ENCODE peak calls at places on chromosome 6, in four cellular contexts. One of them, this sample, is unnamed.

GRCh38 chr6:32196682-32197616 is 4.5 kb upstream of the GPSM3 start:
- DNase-seq in NCI-H1092 treated with DMSO at 0.1 percent for 48 hours: no peak
- DNase-seq in progenitor cell of endocrine pancreas: no peak
- DNase-seq in HFF-Myc: no peak
- DNase-seq in this sample: peak; percentile 63

GRCh38 chr6:105111871-105112270 is 67.9 kb downstream of the POPDC3 start:
- DNase-seq in NCI-H1092 treated with DMSO at 0.1 percent for 48 hours: no peak
- DNase-seq in progenitor cell of endocrine pancreas: no peak
- DNase-seq in HFF-Myc: no peak
- DNase-seq in this sample: no peak

GRCh38 chr6:16503919-16504554 is 257.2 kb downstream of the ATXN1 start:
- DNase-seq in NCI-H1092 treated with DMSO at 0.1 percent for 48 hours: no peak
- DNase-seq in progenitor cell of endocrine pancreas: no peak
- DNase-seq in HFF-Myc: no peak
- DNase-seq in this sample: no peak

GRCh38 chr6:51865176-51865575 is 222.2 kb downstream of the PKHD1 start:
- DNase-seq in NCI-H1092 treated with DMSO at 0.1 percent for 48 hours: no peak
- DNase-seq in progenitor cell of endocrine pancreas: no peak
- DNase-seq in HFF-Myc: no peak
- DNase-seq in this sample: no peak

GRCh38 chr6:115896538-115897129 is 164.1 kb downstream of the FRK start:
- DNase-seq in NCI-H1092 treated with DMSO at 0.1 percent for 48 hours: no peak
- DNase-seq in progenitor cell of endocrine pancreas: no peak
- DNase-seq in HFF-Myc: peak; percentile 31
- DNase-seq in this sample: peak; percentile 21

GRCh38 chr6:165774903-165775608 is 112.0 kb upstream of the PDE10A start:
- DNase-seq in NCI-H1092 treated with DMSO at 0.1 percent for 48 hours: peak; percentile 99
- DNase-seq in progenitor cell of endocrine pancreas: no peak
- DNase-seq in HFF-Myc: no peak
- DNase-seq in this sample: no peak

GRCh38 chr6:26240157-26240980 is 124.6 kb upstream of the BTN3A2 start:
- DNase-seq in NCI-H1092 treated with DMSO at 0.1 percent for 48 hours: no peak
- DNase-seq in progenitor cell of endocrine pancreas: no peak
- DNase-seq in HFF-Myc: peak; percentile 95
- DNase-seq in this sample: peak; percentile 76

GRCh38 chr6:98839788-98840361 is 5.5 kb downstream of the POU3F2 start:
- DNase-seq in NCI-H1092 treated with DMSO at 0.1 percent for 48 hours: peak; percentile 17
- DNase-seq in progenitor cell of endocrine pancreas: no peak
- DNase-seq in HFF-Myc: no peak
- DNase-seq in this sample: no peak

GRCh38 chr6:152233547-152234320 is 403.4 kb downstream of the SYNE1 start:
- DNase-seq in NCI-H1092 treated with DMSO at 0.1 percent for 48 hours: no peak
- DNase-seq in progenitor cell of endocrine pancreas: no peak
- DNase-seq in HFF-Myc: no peak
- DNase-seq in this sample: no peak

GRCh38 chr6:148760568-148761531 is 14.0 kb downstream of the UST start:
- DNase-seq in NCI-H1092 treated with DMSO at 0.1 percent for 48 hours: peak; percentile 14
- DNase-seq in progenitor cell of endocrine pancreas: no peak
- DNase-seq in HFF-Myc: no peak
- DNase-seq in this sample: peak; percentile 61

GRCh38 chr6:135428078-135428477 is 69.5 kb downstream of the AHI1 start:
- DNase-seq in NCI-H1092 treated with DMSO at 0.1 percent for 48 hours: no peak
- DNase-seq in progenitor cell of endocrine pancreas: no peak
- DNase-seq in HFF-Myc: no peak
- DNase-seq in this sample: no peak

GRCh38 chr6:137086031-137086430 is 41.3 kb upstream of the IL20RA start:
- DNase-seq in NCI-H1092 treated with DMSO at 0.1 percent for 48 hours: no peak
- DNase-seq in progenitor cell of endocrine pancreas: no peak
- DNase-seq in HFF-Myc: no peak
- DNase-seq in this sample: no peak

GRCh38 chr6:151391471-151392428 is at the start of gene ZBTB2:
- DNase-seq in NCI-H1092 treated with DMSO at 0.1 percent for 48 hours: peak; percentile 53
- DNase-seq in progenitor cell of endocrine pancreas: peak; percentile 59
- DNase-seq in HFF-Myc: peak; percentile 80
- DNase-seq in this sample: peak; percentile 76

GRCh38 chr6:158642097-158642601 is 2.4 kb downstream of the DYNLT1 start:
- DNase-seq in NCI-H1092 treated with DMSO at 0.1 percent for 48 hours: no peak
- DNase-seq in progenitor cell of endocrine pancreas: no peak
- DNase-seq in HFF-Myc: no peak
- DNase-seq in this sample: no peak

GRCh38 chr6:1348675-1349074 is 36.8 kb downstream of the FOXQ1 start:
- DNase-seq in NCI-H1092 treated with DMSO at 0.1 percent for 48 hours: no peak
- DNase-seq in progenitor cell of endocrine pancreas: no peak
- DNase-seq in HFF-Myc: no peak
- DNase-seq in this sample: no peak

GRCh38 chr6:65760285-65760684 is 53.3 kb upstream of the EYS start:
- DNase-seq in NCI-H1092 treated with DMSO at 0.1 percent for 48 hours: no peak
- DNase-seq in progenitor cell of endocrine pancreas: no peak
- DNase-seq in HFF-Myc: no peak
- DNase-seq in this sample: no peak

GRCh38 chr6:106324726-106325335 is 729 bp downstream of the ATG5 start:
- DNase-seq in NCI-H1092 treated with DMSO at 0.1 percent for 48 hours: no peak
- DNase-seq in progenitor cell of endocrine pancreas: no peak
- DNase-seq in HFF-Myc: no peak
- DNase-seq in this sample: no peak

GRCh38 chr6:123745877-123746276 is 57.8 kb upstream of the NKAIN2 start:
- DNase-seq in NCI-H1092 treated with DMSO at 0.1 percent for 48 hours: no peak
- DNase-seq in progenitor cell of endocrine pancreas: no peak
- DNase-seq in HFF-Myc: no peak
- DNase-seq in this sample: no peak

GRCh38 chr6:152094992-152095592 is 287.6 kb downstream of the ESR1 start:
- DNase-seq in NCI-H1092 treated with DMSO at 0.1 percent for 48 hours: no peak
- DNase-seq in progenitor cell of endocrine pancreas: no peak
- DNase-seq in HFF-Myc: peak; percentile 99
- DNase-seq in this sample: no peak